ENCODE peak calls at places on chromosomes 6 and 20, in seven cellular contexts. K is cardiac muscle cell, Z is dorsolateral prefrontal cortex, J is Calu3, F is GM10248, T is nephron progenitor cell, X is mesothelial cell of epicardium. H is an unnamed sample.

GRCh38 chr6:156107514-156108150 is 652.0 kb upstream of the NOX3 start:
- DNase-seq in J (no peak), K (no peak), X (no peak), T (peak), F (no peak), Z (no peak), H (no peak)

GRCh38 chr6:94498099-94498498 is 1078.7 kb upstream of the EPHA7 start:
- DNase-seq in Z (no peak), X (no peak), T (no peak), J (no peak), K (no peak), F (no peak), H (no peak)

GRCh38 chr6:41470341-41471063 is 75.7 kb upstream of the FOXP4 start:
- DNase-seq in X (peak), Z (no peak), K (peak), F (no peak), T (peak), J (peak), H (no peak)

GRCh38 chr6:87755697-87756671 is 54.0 kb upstream of the AKIRIN2 start:
- DNase-seq in X (no peak), F (no peak), Z (no peak), J (no peak), K (peak), T (no peak), H (no peak)

GRCh38 chr6:31474871-31475286 is 23.1 kb upstream of the MICB start:
- DNase-seq in X (no peak), T (peak), F (no peak), J (peak), K (no peak), Z (no peak), H (no peak)

GRCh38 chr6:128507337-128508310 is 12.8 kb downstream of the PTPRK start:
- DNase-seq in F (no peak), Z (no peak), K (peak), J (no peak), X (no peak), T (no peak), H (no peak)

GRCh38 chr6:39698789-39699188 is 26.4 kb downstream of the KIF6 start:
- DNase-seq in F (no peak), K (no peak), X (no peak), J (no peak), T (no peak), Z (no peak), H (no peak)

GRCh38 chr6:129577691-129578090 is 132.3 kb downstream of the ARHGAP18 start:
- DNase-seq in T (no peak), J (no peak), F (no peak), K (no peak), Z (no peak), X (no peak), H (no peak)

GRCh38 chr6:49522710-49523593 is 23.2 kb downstream of the GLYATL3 start:
- DNase-seq in F (no peak), J (no peak), Z (no peak), X (no peak), K (no peak), T (no peak), H (no peak)

GRCh38 chr6:3962897-3963296 is 113.7 kb downstream of the FAM50B start:
- DNase-seq in F (no peak), K (peak), Z (no peak), J (no peak), X (no peak), T (no peak), H (no peak)

GRCh38 chr6:156395276-156395675 is 381.9 kb upstream of the ARID1B start:
- DNase-seq in X (no peak), Z (no peak), K (no peak), J (no peak), F (peak), T (no peak), H (no peak)

GRCh38 chr20:63782051-63782471 is 42.5 kb downstream of the SLC2A4RG start:
- DNase-seq in Z (no peak), T (no peak), F (no peak), K (no peak), J (no peak), X (no peak), H (no peak)

GRCh38 chr6:3737149-3737830 is 14.2 kb downstream of the PXDC1 start:
- DNase-seq in T (no peak), J (no peak), X (no peak), K (no peak), F (no peak), Z (no peak), H (no peak)

GRCh38 chr6:81262656-81263055 is 489.8 kb downstream of the TENT5A start:
- DNase-seq in T (no peak), Z (no peak), X (no peak), K (no peak), F (no peak), J (no peak), H (no peak)

GRCh38 chr6:75609639-75610590 is 8.2 kb downstream of the SENP6 start:
- DNase-seq in K (peak), X (no peak), F (no peak), J (no peak), Z (no peak), T (no peak), H (no peak)

GRCh38 chr6:31614674-31615578 is at the start of gene AIF1:
- DNase-seq in K (no peak), F (no peak), X (no peak), T (no peak), J (no peak), Z (no peak), H (no peak)

GRCh38 chr6:135379647-135380046 is 117.9 kb downstream of the AHI1 start:
- DNase-seq in J (no peak), K (no peak), X (no peak), T (no peak), Z (no peak), F (no peak), H (no peak)

GRCh38 chr6:75855047-75855446 is 106.0 kb downstream of the MYO6 start:
- DNase-seq in T (peak), F (peak), X (no peak), K (peak), J (peak), Z (no peak), H (peak)

GRCh38 chr20:45564760-45565276 is 14.3 kb downstream of the WFDC8 start:
- DNase-seq in K (no peak), J (no peak), F (no peak), X (no peak), Z (no peak), T (no peak), H (no peak)

GRCh38 chr6:121439456-121440250 is 4.2 kb downstream of the GJA1 start:
- DNase-seq in J (no peak), Z (no peak), F (no peak), X (no peak), T (no peak), K (no peak), H (no peak)

GRCh38 chr20:48236485-48237055 is 451.3 kb upstream of the SULF2 start:
- DNase-seq in X (no peak), J (no peak), Z (no peak), K (no peak), F (no peak), T (no peak), H (no peak)

GRCh38 chr20:48231253-48231652 is 446.0 kb upstream of the SULF2 start:
- DNase-seq in Z (no peak), J (no peak), K (no peak), F (no peak), T (no peak), X (no peak), H (no peak)

GRCh38 chr20:48236001-48236400 is 450.7 kb upstream of the SULF2 start:
- DNase-seq in K (no peak), T (no peak), Z (no peak), J (no peak), F (no peak), X (no peak), H (no peak)

GRCh38 chr20:48238326-48238725 is 453.0 kb upstream of the SULF2 start:
- DNase-seq in Z (no peak), X (no peak), T (no peak), K (peak), J (no peak), F (no peak), H (no peak)

GRCh38 chr20:48234951-48235350 is 449.7 kb upstream of the SULF2 start:
- DNase-seq in Z (no peak), X (no peak), T (no peak), F (no peak), J (no peak), K (no peak), H (no peak)
- TF ChIP-seq CTCF in Z (no peak), X (no peak), T (no peak), F (no peak), J (no peak), K (no peak), H (no peak)

GRCh38 chr6:130696806-130697205 is 130.4 kb upstream of the SMLR1 start:
- DNase-seq in J (no peak), T (no peak), X (no peak), Z (no peak), F (no peak), K (no peak), H (no peak)

GRCh38 chr6:130700397-130700796 is 126.8 kb upstream of the SMLR1 start:
- DNase-seq in X (no peak), T (no peak), F (no peak), Z (no peak), K (no peak), J (no peak), H (no peak)

GRCh38 chr6:130694617-130695016 is 132.6 kb upstream of the SMLR1 start:
- DNase-seq in X (no peak), K (no peak), F (no peak), Z (no peak), T (no peak), J (no peak), H (no peak)

GRCh38 chr6:130693944-130694343 is 133.3 kb upstream of the SMLR1 start:
- DNase-seq in K (no peak), J (no peak), X (no peak), Z (no peak), F (no peak), T (no peak), H (no peak)

GRCh38 chr6:130697661-130698535 is 129.3 kb upstream of the SMLR1 start:
- DNase-seq in K (peak), J (peak), X (peak), Z (peak), F (peak), T (peak), H (peak)
- TF ChIP-seq CTCF in K (peak), J (peak), X (peak), Z (peak), F (peak), T (peak), H (peak)

DNA sequence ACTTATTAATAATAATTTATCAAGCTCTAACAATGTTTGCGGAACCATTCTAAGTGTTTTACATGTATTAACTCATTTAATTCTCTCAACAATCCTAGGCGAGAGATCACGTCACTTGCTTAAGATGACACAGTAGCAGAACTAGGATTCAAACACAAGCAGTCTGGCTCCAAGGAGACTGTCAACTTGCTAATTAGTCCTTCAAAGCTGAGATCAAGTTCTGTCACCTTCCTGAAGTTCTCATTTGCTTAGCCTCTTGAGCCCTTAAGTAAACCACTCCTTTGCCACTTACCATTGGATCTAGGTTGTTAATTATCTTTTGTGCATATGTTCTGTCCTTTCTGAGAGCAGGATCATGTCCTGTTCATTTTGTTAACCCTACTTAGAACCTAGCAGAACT is 14.1 kb downstream of the FKBP5 start:
- DNase-seq in X (no peak), F (no peak), Z (no peak), T (no peak), J (no peak), K (no peak), H (no peak)
- TF ChIP-seq CTCF in X (no peak), F (no peak), Z (no peak), T (no peak), J (no peak), K (no peak), H (no peak)

DNA sequence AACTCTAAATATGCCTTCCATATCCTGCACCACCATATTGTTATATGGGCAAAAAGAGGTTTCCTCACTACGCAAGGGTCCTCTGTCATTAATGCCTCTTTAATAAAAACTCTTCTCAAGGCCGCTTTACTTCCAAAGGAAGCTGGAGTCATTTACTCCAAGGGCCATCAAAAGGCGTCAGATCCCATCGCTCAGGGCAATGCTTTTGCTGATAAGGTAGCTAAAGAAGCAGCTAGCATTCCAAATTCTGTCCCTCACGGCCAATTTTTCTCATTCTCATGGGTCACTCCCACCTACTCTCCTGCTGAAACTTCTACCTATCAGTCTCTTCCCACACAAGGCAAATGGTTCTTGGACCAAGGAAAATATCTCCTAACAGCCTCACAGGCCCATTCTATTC is 30.3 kb upstream of the ZBTB22 start:
- DNase-seq in X (no peak), K (no peak), J (no peak), T (no peak), F (no peak), Z (no peak), H (no peak)
- TF ChIP-seq CTCF in X (no peak), K (no peak), J (no peak), T (no peak), F (no peak), Z (no peak), H (no peak)

GRCh38 chr20:21528870-21529269 is 15.0 kb upstream of the NKX2-2 start:
- DNase-seq in T (no peak), Z (no peak), J (no peak), K (no peak), F (no peak), X (no peak), H (no peak)
- TF ChIP-seq CTCF in T (no peak), Z (no peak), J (no peak), K (no peak), F (no peak), X (no peak), H (no peak)

DNA sequence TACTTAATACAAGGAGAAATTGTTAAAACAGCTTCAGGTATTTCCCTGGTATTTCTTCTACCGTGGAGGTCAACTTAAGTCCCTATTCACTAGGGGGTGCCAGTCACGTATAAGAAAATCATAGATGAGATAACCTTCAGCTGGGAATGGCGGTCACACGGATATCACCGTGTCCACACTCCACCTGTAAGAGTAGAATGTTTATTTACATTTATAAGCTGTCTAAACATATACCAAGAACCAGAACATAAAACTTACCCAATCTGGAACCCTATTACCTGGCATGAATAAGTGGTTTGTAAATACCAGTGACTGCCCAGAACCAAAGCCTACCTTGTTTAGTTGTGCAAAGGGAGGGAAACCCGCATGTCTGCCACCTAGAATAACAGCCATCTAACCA is 1.9 kb upstream of the ELOVL4 start:
- DNase-seq in Z (no peak), J (peak), T (peak), X (no peak), F (peak), K (peak), H (peak)
- TF ChIP-seq CTCF in Z (peak), J (peak), T (peak), X (peak), F (peak), K (peak), H (peak)

GRCh38 chr6:139219746-139220145 is 72.1 kb downstream of the TXLNB start:
- DNase-seq in Z (no peak), K (no peak), F (no peak), T (no peak), J (no peak), X (no peak), H (no peak)

GRCh38 chr6:139219271-139219729 is 72.5 kb downstream of the TXLNB start:
- DNase-seq in X (peak), J (peak), F (peak), T (peak), Z (peak), K (peak), H (peak)
- TF ChIP-seq CTCF in X (peak), J (peak), F (peak), T (peak), Z (peak), K (peak), H (no peak)

GRCh38 chr20:59515013-59515905 is 89.1 kb upstream of the PHACTR3 start:
- DNase-seq in X (peak), F (no peak), Z (peak), K (peak), J (peak), T (peak), H (peak)
- TF ChIP-seq CTCF in X (peak), F (peak), Z (peak), K (peak), J (peak), T (peak), H (peak)

H was measured in endothelial cell.